ENCODE peak calls at places on chromosomes 12 and 14, in five cellular contexts. H is AG09319; W is HEK293T; K is H9; U is stimulated activated CD4-positive, alpha-beta T cell treated with anti-CD3 and anti-CD28 coated beads, Interleukin-1b, Interleukin-23, amount 100 ng/mL, for 24 hours. F is an unnamed sample.

GRCh38 chr12:123111498-123112165 is 39.3 kb downstream of the PITPNM2 start:
- DNase-seq in H (no peak), W (no peak), K (no peak), U (no peak), F (no peak)

GRCh38 chr12:69290545-69291277 is 51.3 kb downstream of the CPSF6 start:
- DNase-seq in H (peak; percentile 16), W (peak; percentile 79), K (peak; percentile 94), U (peak; percentile 46), F (peak; percentile 93)

GRCh38 chr14:66094001-66094727 is 392.0 kb upstream of the CCDC196 start:
- DNase-seq in H (no peak), W (no peak), K (no peak), U (no peak), F (no peak)

GRCh38 chr12:13976880-13977279 is 4.5 kb downstream of the GRIN2B start:
- DNase-seq in H (no peak), W (no peak), K (no peak), U (no peak), F (no peak)

GRCh38 chr12:103966736-103967135 is 1.1 kb downstream of the TDG start:
- DNase-seq in H (no peak), W (no peak), K (no peak), U (no peak), F (no peak)

GRCh38 chr14:20327005-20327869 is 5.8 kb downstream of the CCNB1IP1 start:
- DNase-seq in H (peak; percentile 50), W (peak; percentile 35), K (no peak), U (no peak), F (no peak)

GRCh38 chr14:53570411-53571387 is 385.9 kb downstream of the BMP4 start:
- DNase-seq in H (no peak), W (no peak), K (no peak), U (no peak), F (no peak)

GRCh38 chr14:91281346-91281745 is 36.8 kb upstream of the GPR68 start:
- DNase-seq in H (no peak), W (no peak), K (no peak), U (no peak), F (no peak)

GRCh38 chr12:69341328-69341727 is 6.9 kb upstream of the LYZ start:
- DNase-seq in H (no peak), W (no peak), K (no peak), U (no peak), F (no peak)

GRCh38 chr14:90842726-90843125 is 26.5 kb upstream of the TTC7B start:
- DNase-seq in H (no peak), W (no peak), K (no peak), U (no peak), F (no peak)

GRCh38 chr12:44674866-44675265 is 201.2 kb downstream of the NELL2 start:
- DNase-seq in H (no peak), W (no peak), K (no peak), U (no peak), F (no peak)

GRCh38 chr14:37491076-37491475 is 104.0 kb downstream of the FOXA1 start:
- DNase-seq in H (no peak), W (no peak), K (no peak), U (no peak), F (no peak)

GRCh38 chr12:12533238-12533829 is 29.3 kb downstream of the DUSP16 start:
- DNase-seq in H (no peak), W (no peak), K (no peak), U (no peak), F (no peak)

GRCh38 chr12:46483572-46484395 is 111.2 kb upstream of the SLC38A2 start:
- DNase-seq in H (no peak), W (no peak), K (no peak), U (no peak), F (no peak)

GRCh38 chr14:101495827-101496778 is 65.2 kb upstream of the DIO3 start:
- DNase-seq in H (no peak), W (no peak), K (peak; percentile 38), U (no peak), F (no peak)

GRCh38 chr14:94342334-94342934 is 19.3 kb upstream of the SERPINA6 start:
- DNase-seq in H (peak; percentile 98), W (no peak), K (no peak), U (no peak), F (peak; percentile 87)

GRCh38 chr14:96632363-96632758 is 130.2 kb downstream of the PAPOLA start:
- DNase-seq in H (no peak), W (no peak), K (peak; percentile 13), U (no peak), F (no peak)

GRCh38 chr12:45737638-45738037 is 8.1 kb downstream of the ARID2 start:
- DNase-seq in H (no peak), W (no peak), K (no peak), U (no peak), F (no peak)

GRCh38 chr12:67472551-67472950 is 176.0 kb upstream of the DYRK2 start:
- DNase-seq in H (no peak), W (no peak), K (no peak), U (no peak), F (no peak)

GRCh38 chr12:123139926-123140674 is 10.8 kb downstream of the PITPNM2 start:
- DNase-seq in H (no peak), W (no peak), K (no peak), U (no peak), F (no peak)

GRCh38 chr12:110733089-110733715 is 9.5 kb downstream of the PPP1CC start:
- DNase-seq in H (peak; percentile 49), W (no peak), K (no peak), U (no peak), F (no peak)

GRCh38 chr12:77734489-77734888 is 96.2 kb upstream of the NAV3 start:
- DNase-seq in H (no peak), W (no peak), K (no peak), U (no peak), F (no peak)

GRCh38 chr12:68267892-68268396 is 14.5 kb upstream of the IL22 start:
- DNase-seq in H (peak; percentile 55), W (no peak), K (no peak), U (no peak), F (no peak)

GRCh38 chr12:120116792-120117651 is 469 bp upstream of the RAB35 start:
- DNase-seq in H (peak; percentile 82), W (peak; percentile 98), K (peak; percentile 98), U (peak; percentile 94), F (peak; percentile 91)

GRCh38 chr14:99524804-99525698 is 43.8 kb downstream of the CCNK start:
- DNase-seq in H (no peak), W (peak; percentile 46), K (no peak), U (no peak), F (no peak)

GRCh38 chr14:100898465-100898864 is 5.1 kb downstream of the RTL1 start:
- DNase-seq in H (no peak), W (no peak), K (peak; percentile 14), U (no peak), F (no peak)

GRCh38 chr12:4700621-4701026 is 19.6 kb upstream of the GALNT8 start:
- DNase-seq in H (no peak), W (no peak), K (peak; percentile 55), U (no peak), F (no peak)

GRCh38 chr12:96354326-96354725 is 45.9 kb downstream of the CDK17 start:
- DNase-seq in H (no peak), W (no peak), K (no peak), U (no peak), F (no peak)

GRCh38 chr14:77123381-77124344 is 17.9 kb downstream of the ZDHHC22 start:
- DNase-seq in H (no peak), W (no peak), K (peak; percentile 46), U (no peak), F (peak; percentile 69)

GRCh38 chr12:52005218-52005902 is 1.4 kb upstream of the TAMALIN start:
- DNase-seq in H (no peak), W (no peak), K (no peak), U (no peak), F (no peak)

GRCh38 chr14:68690106-68690960 is 102.5 kb downstream of the ZFP36L1 start:
- DNase-seq in H (no peak), W (no peak), K (no peak), U (no peak), F (peak; percentile 30)

GRCh38 chr14:105047283-105048016 is 17.8 kb downstream of the GPR132 start:
- DNase-seq in H (no peak), W (no peak), K (no peak), U (no peak), F (no peak)

GRCh38 chr12:80183939-80184338 is 84.6 kb downstream of the OTOGL start:
- DNase-seq in H (no peak), W (no peak), K (no peak), U (no peak), F (no peak)

GRCh38 chr12:114995891-114996290 is 311.9 kb upstream of the TBX3 start:
- DNase-seq in H (no peak), W (no peak), K (no peak), U (no peak), F (no peak)

GRCh38 chr12:123027726-123028445 is 47.4 kb downstream of the ARL6IP4 start:
- DNase-seq in H (no peak), W (no peak), K (no peak), U (no peak), F (no peak)

GRCh38 chr14:81436296-81437138 is 36.4 kb upstream of the STON2 start:
- DNase-seq in H (no peak), W (peak; percentile 94), K (peak; percentile 85), U (no peak), F (peak; percentile 80)

GRCh38 chr12:25242981-25243764 is 7.6 kb downstream of the KRAS start:
- DNase-seq in H (no peak), W (no peak), K (no peak), U (no peak), F (no peak)

F was measured in Peyer's patch.